ENCODE peak calls at places on chromosome 18, in ten cellular contexts. K is tibial nerve, F is A549, N is right lobe of liver, I is suprapubic skin, H is Peyer's patch, J is spleen, S is IMR-90, C is adrenal gland, B is HCT116. Y is an unnamed sample.

GRCh38 chr18:13264986-13265900 is 46.7 kb downstream of the LDLRAD4 start:
- DNase-seq in K (no peak), F (no peak), N (no peak), I (no peak), H (no peak), J (no peak), S (no peak), C (no peak), B (no peak), Y (no peak)

GRCh38 chr18:9015689-9016088 is 86.8 kb upstream of the NDUFV2 start:
- DNase-seq in K (no peak), F (no peak), N (no peak), I (no peak), H (no peak), J (no peak), S (no peak), C (no peak), B (no peak), Y (no peak)

GRCh38 chr18:55376387-55376786 is 211.6 kb downstream of the TCF4 start:
- DNase-seq in K (no peak), F (no peak), N (no peak), I (no peak), H (no peak), J (no peak), S (no peak), C (no peak), B (no peak), Y (no peak)

GRCh38 chr18:33264566-33264965 is 176.0 kb downstream of the CCDC178 start:
- DNase-seq in K (no peak), F (no peak), N (no peak), I (no peak), H (no peak), J (no peak), S (no peak), C (no peak), B (no peak), Y (no peak)

GRCh38 chr18:79680100-79680879 is 687 bp downstream of the CTDP1 start:
- DNase-seq in K (peak), F (peak), N (no peak), I (no peak), H (no peak), J (peak), S (peak), C (peak), B (no peak), Y (peak)

GRCh38 chr18:3454365-3455089 is 4.6 kb downstream of the TGIF1 start:
- DNase-seq in K (peak), F (no peak), N (no peak), I (no peak), H (no peak), J (no peak), S (peak), C (peak), B (no peak), Y (no peak)

GRCh38 chr18:13369756-13370510 is 151.4 kb downstream of the LDLRAD4 start:
- DNase-seq in K (no peak), F (peak), N (no peak), I (no peak), H (peak), J (no peak), S (no peak), C (no peak), B (no peak), Y (peak)

GRCh38 chr18:44715245-44715644 is 34.6 kb downstream of the SETBP1 start:
- DNase-seq in K (peak), F (no peak), N (no peak), I (no peak), H (no peak), J (no peak), S (no peak), C (no peak), B (no peak), Y (peak)

GRCh38 chr18:58603365-58604067 is 25.4 kb downstream of the ALPK2 start:
- DNase-seq in K (no peak), F (no peak), N (no peak), I (no peak), H (no peak), J (no peak), S (peak), C (no peak), B (no peak), Y (peak)

GRCh38 chr18:9951022-9951859 is 37.4 kb downstream of the VAPA start:
- DNase-seq in K (peak), F (peak), N (no peak), I (no peak), H (no peak), J (no peak), S (peak), C (no peak), B (peak), Y (no peak)

GRCh38 chr18:65934874-65935273 is 184.1 kb downstream of the CDH7 start:
- DNase-seq in K (no peak), F (no peak), N (no peak), I (no peak), H (no peak), J (no peak), S (no peak), C (no peak), B (no peak), Y (no peak)

GRCh38 chr18:36942264-36942663 is 113.3 kb downstream of the KIAA1328 start:
- DNase-seq in K (no peak), F (peak), N (no peak), I (no peak), H (no peak), J (no peak), S (peak), C (no peak), B (peak), Y (no peak)

GRCh38 chr18:45837283-45838070 is 12.0 kb downstream of the SIGLEC15 start:
- DNase-seq in K (no peak), F (no peak), N (no peak), I (no peak), H (peak), J (peak), S (no peak), C (peak), B (no peak), Y (no peak)

GRCh38 chr18:13232971-13233565 is 14.5 kb downstream of the LDLRAD4 start:
- DNase-seq in K (no peak), F (no peak), N (no peak), I (peak), H (no peak), J (no peak), S (no peak), C (no peak), B (no peak), Y (peak)

GRCh38 chr18:50875966-50876536 is 2.9 kb upstream of the ME2 start:
- DNase-seq in K (no peak), F (no peak), N (no peak), I (no peak), H (no peak), J (no peak), S (no peak), C (no peak), B (no peak), Y (no peak)

GRCh38 chr18:68893396-68893795 is 95.5 kb downstream of the CCDC102B start:
- DNase-seq in K (no peak), F (no peak), N (no peak), I (no peak), H (no peak), J (no peak), S (no peak), C (no peak), B (no peak), Y (no peak)

GRCh38 chr18:51149605-51150429 is 47.7 kb downstream of the MEX3C start:
- DNase-seq in K (no peak), F (no peak), N (no peak), I (no peak), H (no peak), J (no peak), S (peak), C (no peak), B (no peak), Y (no peak)

GRCh38 chr18:9647496-9648323 is 33.4 kb upstream of the PPP4R1 start:
- DNase-seq in K (no peak), F (no peak), N (no peak), I (no peak), H (no peak), J (no peak), S (no peak), C (no peak), B (no peak), Y (no peak)

GRCh38 chr18:61322265-61322873 is 10.9 kb upstream of the CDH20 start:
- DNase-seq in K (peak), F (peak), N (peak), I (no peak), H (peak), J (peak), S (peak), C (peak), B (peak), Y (no peak)

GRCh38 chr18:79866889-79867574 is 69.3 kb downstream of the KCNG2 start:
- DNase-seq in K (no peak), F (no peak), N (no peak), I (peak), H (no peak), J (peak), S (peak), C (no peak), B (no peak), Y (no peak)

GRCh38 chr18:79118797-79119196 is 49.6 kb downstream of the ATP9B start:
- DNase-seq in K (no peak), F (no peak), N (no peak), I (no peak), H (no peak), J (no peak), S (no peak), C (no peak), B (no peak), Y (no peak)

GRCh38 chr18:58848685-58849084 is 16.0 kb upstream of the ZNF532 start:
- DNase-seq in K (no peak), F (no peak), N (no peak), I (no peak), H (no peak), J (no peak), S (peak), C (no peak), B (no peak), Y (no peak)

GRCh38 chr18:3094355-3094684 is 81.4 kb upstream of the LPIN2 start:
- DNase-seq in K (no peak), F (no peak), N (no peak), I (no peak), H (no peak), J (no peak), S (no peak), C (no peak), B (no peak), Y (no peak)

GRCh38 chr18:9915291-9916066 is 1.7 kb downstream of the VAPA start:
- DNase-seq in K (no peak), F (no peak), N (no peak), I (no peak), H (no peak), J (no peak), S (peak), C (no peak), B (no peak), Y (no peak)

GRCh38 chr18:51342815-51343214 is 145.3 kb upstream of the MEX3C start:
- DNase-seq in K (no peak), F (peak), N (no peak), I (no peak), H (no peak), J (no peak), S (peak), C (no peak), B (no peak), Y (no peak)

GRCh38 chr18:8260319-8260718 is 348.9 kb upstream of the RAB12 start:
- DNase-seq in K (no peak), F (no peak), N (no peak), I (no peak), H (no peak), J (no peak), S (peak), C (no peak), B (no peak), Y (no peak)

DNA sequence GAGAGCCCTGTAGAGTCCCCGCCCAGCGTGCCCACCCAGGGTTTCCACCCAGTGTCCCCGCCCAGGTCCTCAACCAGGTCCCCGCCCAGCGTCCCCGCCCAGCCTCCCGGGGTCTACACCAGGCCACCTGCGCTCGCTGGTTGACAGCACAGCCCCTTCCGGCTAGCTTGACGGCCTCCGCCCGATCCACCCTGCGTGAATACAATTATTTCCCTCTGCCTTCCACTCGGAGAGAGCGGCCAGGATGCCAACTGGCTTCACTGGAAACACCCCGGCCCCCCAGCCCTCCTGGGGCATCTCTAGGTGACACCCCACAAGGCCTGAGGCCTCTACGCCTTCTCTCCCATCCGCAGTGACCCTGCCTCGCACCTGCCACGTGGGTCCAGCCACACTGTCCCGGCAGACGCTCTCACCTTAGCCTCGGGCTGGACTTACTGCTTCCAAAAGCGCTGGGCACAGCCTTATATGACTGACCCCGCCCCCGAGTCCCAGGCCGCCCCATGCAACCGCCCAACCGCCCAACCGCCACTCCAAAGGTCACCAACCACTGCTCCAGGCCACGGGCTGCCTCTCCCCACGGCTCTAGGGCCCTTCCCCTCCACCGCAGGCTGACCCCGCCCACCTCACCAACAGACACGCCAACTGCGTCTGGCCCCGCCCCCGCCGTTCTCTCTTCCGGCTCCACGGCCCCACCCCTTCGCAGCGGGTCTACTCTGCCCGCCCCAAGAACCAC is 188.1 kb downstream of the LAMA1 start:
- DNase-seq in K (no peak), F (no peak), N (no peak), I (no peak), H (peak), J (no peak), S (no peak), C (no peak), B (no peak), Y (no peak)
- TF ChIP-seq POLR2A in K (no peak), F (no peak), N (no peak), I (no peak), H (no peak), J (no peak), S (no peak), C (no peak), B (no peak), Y (no peak)

GRCh38 chr18:64777561-64777960 is 628.7 kb upstream of the LINC00305 start:
- DNase-seq in K (no peak), F (no peak), N (no peak), I (no peak), H (no peak), J (no peak), S (no peak), C (no peak), B (no peak), Y (no peak)
- H3K4me3 ChIP-seq in K (no peak), F (no peak), N (no peak), I (no peak), H (no peak), J (no peak), S (no peak), C (no peak), B (no peak), Y (no peak)

GRCh38 chr18:74291771-74292540 is at the start of gene CYB5A:
- DNase-seq in K (peak), F (peak), N (peak), I (peak), H (peak), J (peak), S (peak), C (peak), B (peak), Y (peak)
- TF ChIP-seq POLR2A in K (peak), F (peak), N (peak), I (no peak), H (peak), J (peak), S (no peak), C (no peak), B (no peak), Y (no peak)

DNA sequence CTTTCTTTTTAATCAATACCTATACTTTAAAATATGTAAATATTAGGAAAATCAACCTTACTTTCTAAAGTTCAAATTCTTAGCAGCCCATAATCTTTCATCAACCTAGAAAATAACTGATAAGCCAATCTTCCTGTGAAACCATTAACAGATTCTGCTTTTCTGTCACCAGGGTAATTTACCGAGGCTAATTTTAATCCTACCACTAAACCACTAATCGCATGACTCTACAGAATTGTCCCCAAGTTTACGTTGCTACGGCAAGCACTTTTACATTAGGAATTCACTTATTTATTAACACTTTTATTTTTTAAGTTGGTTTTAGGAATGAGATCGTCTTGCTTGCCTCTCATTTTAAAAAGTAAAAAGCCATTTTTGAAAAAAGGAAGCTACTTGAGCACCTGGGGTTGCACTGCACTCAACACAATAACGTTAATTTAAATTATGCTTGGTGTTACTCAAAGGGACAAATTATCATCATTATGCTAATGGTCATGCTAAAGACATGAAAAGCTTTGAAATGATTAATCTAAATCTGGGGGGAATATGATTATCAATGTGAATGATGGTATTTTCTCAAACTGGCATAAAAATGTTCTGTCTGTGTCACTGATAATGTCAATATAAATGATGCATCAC is 10.2 kb downstream of the ZNF516 start:
- DNase-seq in K (no peak), F (no peak), N (no peak), I (no peak), H (no peak), J (no peak), S (no peak), C (no peak), B (no peak), Y (no peak)
- H3K4me3 ChIP-seq in K (no peak), F (no peak), N (no peak), I (no peak), H (no peak), J (no peak), S (no peak), C (no peak), B (no peak), Y (no peak)

GRCh38 chr18:49561377-49562193 is at the start of gene LIPG:
- DNase-seq in K (no peak), F (peak), N (peak), I (no peak), H (peak), J (no peak), S (peak), C (peak), B (peak), Y (peak)
- TF ChIP-seq POLR2A in K (no peak), F (no peak), N (peak), I (no peak), H (peak), J (no peak), S (no peak), C (no peak), B (no peak), Y (no peak)

DNA sequence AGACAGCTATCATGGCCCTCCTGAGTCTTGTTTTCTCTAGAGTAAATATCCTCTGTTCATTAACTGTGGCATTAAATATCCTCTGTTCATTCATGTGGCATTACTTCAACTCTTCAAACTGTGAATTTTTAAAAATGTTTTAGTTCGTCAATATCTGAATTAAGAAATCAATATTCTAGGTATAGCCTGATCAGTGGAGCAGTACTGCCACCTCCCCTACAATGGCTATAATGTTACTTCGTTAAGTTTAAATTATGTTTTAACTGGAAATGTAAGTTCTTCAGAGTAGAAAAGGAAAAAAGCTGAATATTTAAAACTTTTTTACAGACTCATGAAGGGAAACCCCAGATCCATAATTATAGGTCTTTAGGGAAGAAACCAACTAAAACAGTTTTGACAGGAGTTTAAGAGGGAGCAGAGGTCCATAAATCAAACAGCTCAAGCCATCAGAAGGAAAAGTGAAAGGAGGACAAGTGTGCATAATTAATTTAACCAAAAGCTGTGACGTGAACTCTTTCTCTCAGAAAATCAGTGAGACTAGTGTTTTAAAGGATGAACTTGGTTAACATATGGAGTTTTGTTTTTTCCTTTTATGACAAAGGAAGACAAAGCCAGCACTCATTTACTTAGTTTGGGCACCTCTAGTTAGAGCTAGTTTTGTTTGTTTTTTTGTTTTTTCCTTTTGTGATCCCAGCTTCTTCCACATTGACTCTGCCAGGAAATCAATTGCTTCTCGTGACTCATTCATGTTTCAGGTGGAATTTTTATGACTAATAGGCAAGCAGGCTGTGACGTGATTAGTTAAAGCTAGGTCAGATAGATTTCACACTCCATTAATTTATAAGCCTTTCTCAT is 44.9 kb downstream of the RBBP8 start:
- DNase-seq in K (no peak), F (peak), N (no peak), I (no peak), H (no peak), J (no peak), S (peak), C (peak), B (peak), Y (no peak)
- H3K4me3 ChIP-seq in K (no peak), F (no peak), N (no peak), I (no peak), H (no peak), J (no peak), S (no peak), C (no peak), B (no peak), Y (no peak)

DNA sequence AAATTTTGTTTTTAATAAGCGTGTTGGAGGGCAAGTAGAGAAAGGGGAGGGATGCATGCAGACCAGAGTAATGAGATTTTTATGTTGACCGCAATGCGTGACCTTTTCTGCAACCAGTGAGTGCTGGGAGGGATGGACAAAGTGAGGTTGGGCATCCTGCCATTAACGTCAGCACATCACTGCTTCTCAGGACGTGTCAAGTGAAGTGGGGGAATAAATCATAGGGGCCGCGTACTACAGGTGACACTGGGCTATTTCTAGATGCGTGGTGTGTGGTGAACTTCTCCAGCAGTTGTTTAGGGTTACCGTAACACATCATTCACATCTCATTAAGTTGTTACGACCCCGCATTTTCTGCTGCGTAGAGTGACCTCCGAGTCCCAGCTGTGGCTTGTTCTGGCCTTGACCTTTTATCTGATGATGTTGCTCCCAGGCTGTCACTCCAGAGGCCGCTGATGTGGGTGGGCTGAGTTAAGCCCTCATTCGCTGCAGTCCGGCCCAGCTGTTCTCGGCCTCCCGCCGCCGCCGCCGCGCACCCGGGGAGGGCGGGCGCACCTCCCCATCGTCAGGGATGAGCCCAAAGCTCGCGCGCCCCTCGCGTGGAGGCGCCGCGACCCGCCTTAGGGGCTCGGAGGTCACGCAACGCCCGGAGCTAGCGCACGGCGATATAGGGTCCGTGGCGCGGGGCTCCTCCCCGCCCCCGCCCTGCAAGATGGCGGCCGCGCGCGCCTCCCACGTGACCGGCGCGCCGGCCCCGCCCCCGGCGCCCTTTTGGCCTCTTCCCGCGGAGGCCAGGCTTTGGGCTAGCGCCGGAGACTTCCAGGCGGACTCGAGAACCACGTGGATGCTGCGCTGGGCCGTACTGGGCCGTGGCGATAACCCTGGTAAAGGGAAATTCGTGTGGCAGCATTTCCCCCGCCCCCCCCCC is 3.5 kb downstream of the ZCCHC2 start:
- DNase-seq in K (peak), F (peak), N (peak), I (peak), H (peak), J (peak), S (peak), C (peak), B (peak), Y (peak)
- TF ChIP-seq POLR2A in K (peak), F (peak), N (peak), I (no peak), H (peak), J (peak), S (peak), C (peak), B (peak), Y (no peak)

Y was measured in lower leg skin.